ENCODE peak calls at places on chromosomes 5 and 9, in nine cellular contexts. A is T-helper 2 cell; U is iris pigment epithelial cell; R is mesothelial cell of epicardium; L is ovary; K is stimulated activated CD4-positive, alpha-beta T cell treated with anti-CD3 and anti-CD28 coated beads, Interleukin-2, amount 100 ng/mL, for 48 hours; E is HFF-Myc; V is pulmonary artery endothelial cell; H is naive thymus-derived CD4-positive, alpha-beta T cell. D is an unnamed sample.

GRCh38 chr9:131731237-131731995 is 8.5 kb downstream of the RAPGEF1 start:
- DNase-seq in U (peak; percentile 24), R (no peak), E (no peak), H (no peak), L (no peak), A (peak; percentile 31), V (no peak), K (no peak), D (no peak)

GRCh38 chr9:6924149-6924548 is 166.4 kb downstream of the KDM4C start:
- DNase-seq in H (no peak), U (no peak), E (no peak), A (no peak), R (no peak), L (no peak), K (no peak), V (no peak), D (no peak)

GRCh38 chr9:121564861-121565260 is 65.2 kb upstream of the GGTA1 start:
- DNase-seq in U (no peak), H (no peak), R (no peak), L (no peak), E (no peak), V (no peak), K (no peak), A (no peak), D (no peak)

GRCh38 chr9:91207889-91208651 is 153.6 kb downstream of the AUH start:
- DNase-seq in U (peak; percentile 82), E (no peak), K (no peak), R (no peak), H (peak; percentile 13), L (no peak), V (no peak), A (no peak), D (no peak)

GRCh38 chr9:136725612-136726011 is 13.2 kb downstream of the DIPK1B start:
- DNase-seq in K (no peak), E (no peak), V (peak; percentile 48), U (peak; percentile 89), A (no peak), R (no peak), L (no peak), H (no peak), D (no peak)

GRCh38 chr9:37784291-37784639 is 599 bp downstream of the EXOSC3 start:
- DNase-seq in L (no peak), A (no peak), R (no peak), U (peak; percentile 42), K (peak; percentile 11), E (no peak), H (no peak), V (no peak), D (no peak)

GRCh38 chr5:56279979-56280378 is 46.8 kb upstream of the ANKRD55 start:
- DNase-seq in U (peak; percentile 63), H (no peak), V (peak; percentile 80), A (no peak), L (no peak), R (no peak), E (peak; percentile 69), K (no peak), D (no peak)

GRCh38 chr5:166285385-166285784 is 2006.1 kb upstream of the WWC1 start:
- DNase-seq in R (no peak), L (no peak), V (no peak), E (no peak), K (no peak), A (no peak), H (no peak), U (no peak), D (no peak)

GRCh38 chr9:86990276-86990675 is 43.0 kb upstream of the GAS1 start:
- DNase-seq in K (no peak), A (no peak), R (no peak), E (no peak), H (no peak), U (peak; percentile 78), L (no peak), V (no peak), D (no peak)

GRCh38 chr9:127451681-127452480 is 571 bp downstream of the LRSAM1 start:
- DNase-seq in L (peak; percentile 69), A (peak; percentile 20), V (no peak), U (peak; percentile 53), K (peak; percentile 44), E (peak; percentile 26), R (no peak), H (peak; percentile 31), D (no peak)

GRCh38 chr9:90891656-90892055 is 90.0 kb downstream of the SYK start:
- DNase-seq in E (no peak), A (no peak), V (no peak), H (no peak), R (no peak), L (no peak), U (no peak), K (no peak), D (no peak)

GRCh38 chr5:41517909-41518308 is 7.5 kb upstream of the PLCXD3 start:
- DNase-seq in A (no peak), U (peak; percentile 16), R (no peak), E (peak; percentile 9), L (no peak), H (no peak), K (no peak), V (no peak), D (no peak)

GRCh38 chr5:11483630-11484029 is 420.6 kb downstream of the CTNND2 start:
- DNase-seq in V (no peak), K (no peak), U (no peak), E (no peak), H (no peak), L (no peak), A (no peak), R (no peak), D (no peak)

GRCh38 chr5:65037845-65038815 is 269.4 kb downstream of the CWC27 start:
- DNase-seq in A (peak; percentile 44), E (no peak), R (no peak), V (no peak), L (peak; percentile 33), H (peak; percentile 20), U (no peak), K (no peak), D (no peak)

GRCh38 chr5:120464627-120465280 is 654 bp downstream of the PRR16 start:
- DNase-seq in E (no peak), R (no peak), L (peak; percentile 48), A (no peak), H (no peak), V (no peak), K (no peak), U (peak; percentile 72), D (no peak)

GRCh38 chr5:180601591-180602480 is 10.5 kb upstream of the SCGB3A1 start:
- DNase-seq in K (no peak), L (peak; percentile 18), H (no peak), U (no peak), E (no peak), V (no peak), A (no peak), R (no peak), D (no peak)

GRCh38 chr9:136700959-136701664 is 11.3 kb upstream of the DIPK1B start:
- DNase-seq in V (no peak), E (no peak), H (peak; percentile 58), U (no peak), A (peak; percentile 66), L (no peak), R (no peak), K (peak; percentile 64), D (no peak)

GRCh38 chr9:136225366-136225747 is 20.3 kb downstream of the QSOX2 start:
- DNase-seq in K (no peak), V (no peak), L (no peak), R (no peak), H (no peak), U (no peak), E (no peak), A (no peak), D (no peak)

GRCh38 chr5:58999804-59000595 is 417.1 kb downstream of the RAB3C start:
- DNase-seq in K (no peak), E (no peak), H (no peak), U (no peak), L (no peak), A (no peak), V (no peak), R (no peak), D (no peak)

GRCh38 chr9:98378206-98379193 is 123.1 kb upstream of the TBC1D2 start:
- DNase-seq in K (no peak), V (no peak), L (no peak), U (peak; percentile 16), E (no peak), H (no peak), A (no peak), R (no peak), D (no peak)

GRCh38 chr9:4114569-4115505 is 185.0 kb downstream of the GLIS3 start:
- DNase-seq in L (no peak), V (no peak), K (no peak), E (no peak), R (no peak), A (no peak), H (no peak), U (peak; percentile 87), D (no peak)

GRCh38 chr9:16278420-16278999 is 592.0 kb downstream of the BNC2 start:
- DNase-seq in K (no peak), H (no peak), R (no peak), V (no peak), E (no peak), U (no peak), L (no peak), A (no peak), D (no peak)

GRCh38 chr9:129597355-129598088 is 23.4 kb downstream of the C9orf50 start:
- DNase-seq in H (no peak), L (peak; percentile 90), K (no peak), V (no peak), R (peak; percentile 56), U (peak; percentile 88), A (no peak), E (no peak), D (no peak)

GRCh38 chr9:131528886-131529505 is 2.1 kb downstream of the UCK1 start:
- DNase-seq in U (no peak), K (no peak), V (no peak), A (no peak), H (no peak), L (peak; percentile 29), E (no peak), R (no peak), D (no peak)

GRCh38 chr9:121196389-121196788 is 5.3 kb downstream of the RAB14 start:
- DNase-seq in L (no peak), U (no peak), V (no peak), R (no peak), A (no peak), K (no peak), E (no peak), H (no peak), D (no peak)

GRCh38 chr5:108212775-108213346 is 169.0 kb downstream of the FBXL17 start:
- DNase-seq in H (no peak), V (no peak), A (no peak), L (no peak), E (no peak), K (no peak), R (no peak), U (peak; percentile 69), D (no peak)

GRCh38 chr5:178323961-178324360 is 91.4 kb upstream of the PHYKPL start:
- DNase-seq in A (no peak), K (no peak), H (no peak), L (no peak), V (no peak), U (no peak), E (no peak), R (no peak), D (no peak)